ENCODE peak calls at places on chromosome 19, in nine cellular contexts. I, G, M, A, L, D, Z, J and U are unnamed samples.

GRCh38 chr19:1389033-1389940 is 5.6 kb downstream of the NDUFS7 start:
- DNase-seq in L (no peak), Z (no peak), A (no peak), G (no peak), M (no peak), I (no peak), D (no peak), J (no peak), U (no peak)

GRCh38 chr19:17327654-17328516 is 6.8 kb downstream of the ANO8 start:
- DNase-seq in L (peak), D (peak), G (peak), J (no peak), I (peak), A (no peak), M (peak), Z (no peak), U (no peak)

GRCh38 chr19:11505504-11506100 is at the start of gene ZNF653:
- DNase-seq in I (peak), G (peak), M (peak), J (peak), Z (peak), L (peak), A (peak), D (peak), U (peak)

GRCh38 chr19:44072543-44073401 is 813 bp downstream of the ZNF284 start:
- DNase-seq in M (no peak), G (no peak), J (no peak), D (no peak), A (no peak), Z (no peak), I (peak), L (no peak), U (no peak)

GRCh38 chr19:35155441-35155840 is 906 bp downstream of the FXYD5 start:
- DNase-seq in L (no peak), A (no peak), G (peak), D (no peak), I (no peak), J (no peak), Z (no peak), M (no peak), U (peak)

GRCh38 chr19:11382898-11383705 is 1.0 kb downstream of the EPOR start:
- DNase-seq in G (peak), Z (no peak), M (peak), I (peak), D (peak), J (no peak), L (no peak), A (no peak), U (peak)

GRCh38 chr19:40347476-40348124 is 597 bp downstream of the C19orf47 start:
- DNase-seq in L (no peak), Z (no peak), J (no peak), I (no peak), G (no peak), A (no peak), D (no peak), M (no peak), U (no peak)

GRCh38 chr19:4178990-4179389 is 3.4 kb downstream of the SIRT6 start:
- DNase-seq in G (no peak), M (no peak), I (no peak), L (no peak), A (no peak), J (no peak), D (no peak), Z (no peak), U (no peak)

GRCh38 chr19:49473868-49474544 is at the start of gene FLT3LG:
- DNase-seq in L (peak), I (peak), M (peak), G (peak), Z (peak), A (peak), J (peak), D (peak), U (peak)

GRCh38 chr19:41192574-41193419 is at the start of gene CYP2S1:
- DNase-seq in J (no peak), G (no peak), L (no peak), D (no peak), Z (peak), I (no peak), M (peak), A (no peak), U (no peak)

GRCh38 chr19:40974633-40975037 is 16.4 kb upstream of the CYP2B6 start:
- DNase-seq in J (peak), Z (peak), M (peak), G (peak), D (peak), I (peak), L (peak), A (peak), U (peak)

GRCh38 chr19:4077800-4078683 is 11.3 kb upstream of the ZBTB7A start:
- DNase-seq in Z (no peak), A (no peak), L (no peak), M (peak), D (peak), G (no peak), J (no peak), I (peak), U (peak)

GRCh38 chr19:53644061-53644816 is 12.4 kb downstream of the DPRX start:
- DNase-seq in Z (no peak), L (no peak), G (no peak), A (no peak), J (no peak), D (no peak), M (no peak), I (no peak), U (no peak)

GRCh38 chr19:28737021-28737525 is 475.9 kb downstream of the UQCRFS1 start:
- DNase-seq in L (no peak), J (peak), Z (peak), D (no peak), M (no peak), A (peak), I (peak), G (no peak), U (peak)

GRCh38 chr19:29040951-29041350 is 172.0 kb downstream of the UQCRFS1 start:
- DNase-seq in J (no peak), I (no peak), Z (no peak), A (no peak), L (no peak), D (no peak), M (no peak), G (no peak), U (no peak)

GRCh38 chr19:51002542-51003311 is 1.3 kb upstream of the KLK8 start:
- DNase-seq in I (peak), M (no peak), J (no peak), L (peak), Z (no peak), D (no peak), A (no peak), G (no peak), U (no peak)

GRCh38 chr19:18424122-18424889 is 5.1 kb downstream of the SSBP4 start:
- DNase-seq in L (no peak), M (no peak), I (no peak), D (no peak), J (no peak), G (no peak), Z (no peak), A (no peak), U (no peak)

GRCh38 chr19:21410166-21410565 is 13.2 kb downstream of the ZNF493 start:
- DNase-seq in I (no peak), L (no peak), D (no peak), G (no peak), Z (no peak), J (no peak), A (no peak), M (no peak), U (no peak)